ENCODE peak calls at places on chromosome 10, in six cellular contexts. One of them, this sample, is unnamed.
A peak's percentile ranks its signal among the peaks of the same experiment; 100 is the strongest.

GRCh38 chr10:97937928-97938327 is 88.3 kb downstream of the GOLGA7B start:
- DNase-seq in NB4: no peak
- DNase-seq in SK-N-SH: no peak
- DNase-seq in A549: no peak
- DNase-seq in WTC11: no peak
- DNase-seq in K562: no peak
- DNase-seq in this sample: no peak

GRCh38 chr10:130935051-130935450 is 376.5 kb downstream of the TCERG1L start:
- DNase-seq in SK-N-SH: no peak
- DNase-seq in A549: no peak
- DNase-seq in NB4: no peak
- DNase-seq in WTC11: no peak
- DNase-seq in K562: no peak
- DNase-seq in this sample: no peak

GRCh38 chr10:70359017-70359550 is 23.3 kb downstream of the LRRC20 start:
- DNase-seq in SK-N-SH: no peak
- DNase-seq in NB4: no peak
- DNase-seq in K562: no peak
- DNase-seq in A549: no peak
- DNase-seq in WTC11: no peak
- DNase-seq in this sample: no peak

GRCh38 chr10:75546004-75546403 is 114.6 kb downstream of the LRMDA start:
- DNase-seq in K562: no peak
- DNase-seq in SK-N-SH: no peak
- DNase-seq in WTC11: no peak
- DNase-seq in A549: no peak
- DNase-seq in NB4: no peak
- DNase-seq in this sample: no peak

GRCh38 chr10:75639726-75640125 is 208.3 kb downstream of the LRMDA start:
- DNase-seq in K562: no peak
- DNase-seq in NB4: no peak
- DNase-seq in A549: no peak
- DNase-seq in SK-N-SH: no peak
- DNase-seq in WTC11: no peak
- DNase-seq in this sample: no peak

GRCh38 chr10:113825791-113826190 is 28.1 kb downstream of the DCLRE1A start:
- DNase-seq in WTC11: no peak
- DNase-seq in NB4: no peak
- DNase-seq in K562: no peak
- DNase-seq in SK-N-SH: no peak
- DNase-seq in A549: no peak
- DNase-seq in this sample: no peak

GRCh38 chr10:62763155-62763554 is 41.4 kb upstream of the ADO start:
- DNase-seq in NB4: no peak
- DNase-seq in SK-N-SH: no peak
- DNase-seq in K562: no peak
- DNase-seq in A549: no peak
- DNase-seq in WTC11: no peak
- DNase-seq in this sample: no peak

GRCh38 chr10:126569513-126570447 is 100.7 kb downstream of the C10orf90 start:
- DNase-seq in K562: no peak
- DNase-seq in NB4: no peak
- DNase-seq in A549: no peak
- DNase-seq in SK-N-SH: no peak
- DNase-seq in WTC11: no peak
- DNase-seq in this sample: no peak

GRCh38 chr10:36256166-36256565 is 614.1 kb upstream of the FZD8 start:
- DNase-seq in WTC11: no peak
- DNase-seq in SK-N-SH: no peak
- DNase-seq in K562: no peak
- DNase-seq in A549: no peak
- DNase-seq in NB4: no peak
- DNase-seq in this sample: peak; percentile 40
- TF ChIP-seq MAX in WTC11: no peak
- TF ChIP-seq MAX in SK-N-SH: no peak
- TF ChIP-seq MAX in K562: no peak
- TF ChIP-seq MAX in A549: no peak
- TF ChIP-seq MAX in NB4: no peak
- TF ChIP-seq MAX in this sample: no peak

GRCh38 chr10:13739178-13739577 is 152.4 kb downstream of the PRPF18 start:
- DNase-seq in SK-N-SH: no peak
- DNase-seq in A549: no peak
- DNase-seq in K562: no peak
- DNase-seq in NB4: no peak
- DNase-seq in WTC11: no peak
- DNase-seq in this sample: no peak
- TF ChIP-seq MAX in SK-N-SH: no peak
- TF ChIP-seq MAX in A549: no peak
- TF ChIP-seq MAX in K562: no peak
- TF ChIP-seq MAX in NB4: no peak
- TF ChIP-seq MAX in WTC11: no peak
- TF ChIP-seq MAX in this sample: no peak

DNA sequence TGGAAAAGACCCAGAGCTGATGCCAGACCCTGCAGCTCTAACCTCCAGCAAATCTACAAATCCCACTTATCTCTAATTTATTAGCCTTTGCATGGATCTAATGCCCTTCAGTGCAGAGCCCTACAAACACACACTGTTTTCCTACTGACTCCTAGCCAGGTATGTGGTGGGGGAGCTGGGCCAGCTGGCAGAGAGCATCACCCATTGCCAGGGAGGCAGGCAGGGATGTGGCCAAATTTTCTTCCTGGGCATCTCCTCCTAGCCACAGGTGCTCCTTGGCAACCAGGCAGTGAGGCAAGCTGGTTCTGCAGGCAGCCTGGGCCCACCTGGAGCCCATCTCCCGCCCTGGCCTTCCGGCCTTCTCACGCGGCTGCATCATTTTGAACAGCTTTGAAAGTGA is 55.9 kb upstream of the EMX2 start:
- DNase-seq in A549: no peak
- DNase-seq in WTC11: no peak
- DNase-seq in NB4: no peak
- DNase-seq in SK-N-SH: no peak
- DNase-seq in K562: no peak
- DNase-seq in this sample: no peak
- TF ChIP-seq MAX in A549: no peak
- TF ChIP-seq MAX in WTC11: no peak
- TF ChIP-seq MAX in NB4: no peak
- TF ChIP-seq MAX in SK-N-SH: no peak
- TF ChIP-seq MAX in K562: no peak
- TF ChIP-seq MAX in this sample: no peak

GRCh38 chr10:931326-932318 is at the start of gene LARP4B:
- DNase-seq in K562: peak; percentile 96
- DNase-seq in SK-N-SH: peak; percentile 99
- DNase-seq in NB4: peak; percentile 99
- DNase-seq in WTC11: peak; percentile 95
- DNase-seq in A549: peak; percentile 92
- DNase-seq in this sample: peak; percentile 98

GRCh38 chr10:927131-927530 is 4.4 kb downstream of the LARP4B start:
- DNase-seq in K562: no peak
- DNase-seq in SK-N-SH: no peak
- DNase-seq in WTC11: no peak
- DNase-seq in NB4: no peak
- DNase-seq in A549: no peak
- DNase-seq in this sample: peak; percentile 37

GRCh38 chr10:932589-932988 is 1.1 kb upstream of the LARP4B start:
- DNase-seq in SK-N-SH: peak; percentile 39
- DNase-seq in WTC11: peak; percentile 28
- DNase-seq in A549: no peak
- DNase-seq in K562: no peak
- DNase-seq in NB4: no peak
- DNase-seq in this sample: no peak

GRCh38 chr10:930415-931325 is 835 bp downstream of the LARP4B start:
- DNase-seq in NB4: peak; percentile 56
- DNase-seq in WTC11: peak; percentile 59
- DNase-seq in SK-N-SH: peak; percentile 77
- DNase-seq in K562: peak; percentile 60
- DNase-seq in A549: peak; percentile 50
- DNase-seq in this sample: peak; percentile 54

DNA sequence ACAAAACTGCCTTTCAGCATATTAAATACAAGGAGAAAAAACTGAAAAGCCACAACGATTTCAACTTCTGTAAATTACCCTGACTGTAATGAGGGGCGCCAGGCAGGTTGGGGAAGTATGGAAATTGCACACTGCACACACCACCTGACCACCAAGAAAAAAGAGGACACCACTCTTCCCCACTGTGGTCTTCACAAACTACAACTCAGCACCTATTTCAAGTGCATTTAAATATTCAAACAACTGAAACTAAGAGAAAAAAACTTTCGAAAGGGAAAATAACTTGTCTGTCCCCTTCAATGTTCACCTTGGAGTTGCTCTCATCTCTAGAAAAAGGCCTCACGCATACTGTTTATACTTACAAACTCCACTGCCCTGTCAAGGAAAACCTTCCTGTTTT is 1.5 kb downstream of the LARP4B start:
- DNase-seq in WTC11: no peak
- DNase-seq in A549: no peak
- DNase-seq in K562: no peak
- DNase-seq in SK-N-SH: no peak
- DNase-seq in NB4: peak; percentile 81
- DNase-seq in this sample: no peak
- TF ChIP-seq MAX in WTC11: no peak
- TF ChIP-seq MAX in A549: no peak
- TF ChIP-seq MAX in K562: no peak
- TF ChIP-seq MAX in SK-N-SH: no peak
- TF ChIP-seq MAX in NB4: no peak
- TF ChIP-seq MAX in this sample: no peak

GRCh38 chr10:43078986-43079273 is 2.1 kb downstream of the RET start:
- DNase-seq in K562: peak; percentile 76
- DNase-seq in A549: peak; percentile 57
- DNase-seq in SK-N-SH: peak; percentile 86
- DNase-seq in WTC11: peak; percentile 88
- DNase-seq in NB4: peak; percentile 86
- DNase-seq in this sample: no peak
- TF ChIP-seq MAX in K562: no peak
- TF ChIP-seq MAX in A549: no peak
- TF ChIP-seq MAX in SK-N-SH: no peak
- TF ChIP-seq MAX in WTC11: no peak
- TF ChIP-seq MAX in NB4: peak; percentile 11
- TF ChIP-seq MAX in this sample: no peak

DNA sequence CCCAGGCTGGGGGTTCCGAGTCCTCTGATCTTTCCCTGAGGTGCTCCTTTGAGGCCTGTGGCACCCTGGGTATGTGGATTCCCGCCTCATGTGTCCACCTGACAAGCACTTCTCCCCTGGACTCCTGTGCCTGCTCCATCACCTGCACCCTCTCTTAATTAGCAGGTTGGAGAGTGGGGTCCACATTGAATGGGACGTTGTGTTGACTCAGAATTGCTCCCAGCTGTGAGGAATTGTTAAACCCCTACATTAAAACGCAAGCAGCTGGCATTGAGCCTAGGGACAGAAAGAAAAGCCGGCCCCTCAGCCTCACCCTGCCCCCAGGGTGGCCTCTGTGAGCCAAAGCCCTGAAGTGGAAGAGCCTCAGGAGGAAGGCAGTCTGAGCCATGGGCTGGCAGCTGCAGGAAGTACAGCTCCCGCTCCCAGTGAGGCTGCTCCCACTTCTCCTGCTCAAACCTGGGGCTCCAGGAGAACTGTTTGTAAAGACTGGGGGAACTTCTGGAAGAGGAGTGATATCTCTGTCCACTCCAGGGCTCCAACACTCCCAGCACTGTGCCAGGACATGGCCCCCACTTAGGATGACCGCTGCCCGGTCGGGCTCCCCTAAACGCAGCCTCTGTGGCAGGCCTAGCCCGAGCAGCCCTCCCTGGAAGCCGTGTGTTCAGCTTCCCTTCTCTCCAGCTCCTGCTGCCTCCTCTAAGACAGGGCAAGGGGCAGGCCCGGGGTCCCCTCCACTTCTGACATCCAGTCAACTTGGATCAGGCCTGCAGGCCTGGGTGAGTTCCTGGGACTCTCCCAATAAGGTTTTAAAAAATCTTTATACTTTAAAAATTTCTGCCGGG is 1.8 kb upstream of the OPN4 start:
- DNase-seq in A549: no peak
- DNase-seq in NB4: no peak
- DNase-seq in WTC11: peak; percentile 11
- DNase-seq in K562: no peak
- DNase-seq in SK-N-SH: peak; percentile 14
- DNase-seq in this sample: no peak
- TF ChIP-seq MAX in A549: no peak
- TF ChIP-seq MAX in NB4: no peak
- TF ChIP-seq MAX in WTC11: no peak
- TF ChIP-seq MAX in K562: no peak
- TF ChIP-seq MAX in SK-N-SH: no peak
- TF ChIP-seq MAX in this sample: no peak

DNA sequence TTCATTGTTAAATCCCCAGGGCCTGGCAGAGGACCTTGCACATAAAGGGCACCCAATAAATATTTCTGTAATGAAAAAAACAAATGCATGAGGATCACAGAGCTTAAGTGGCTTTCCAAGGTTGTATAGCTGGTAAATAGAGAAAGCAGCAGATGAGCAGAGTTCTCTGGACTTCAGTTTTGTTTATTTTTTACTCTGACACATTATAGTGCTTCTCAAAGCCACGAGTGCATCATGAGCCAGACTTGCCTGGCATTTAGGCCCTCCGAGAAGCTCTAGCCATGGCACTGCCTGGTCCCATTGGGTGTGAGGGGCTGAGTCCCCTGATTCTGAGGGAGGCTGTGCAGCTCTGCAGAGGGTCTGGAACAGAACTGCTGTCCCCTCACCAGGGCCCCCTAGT is 87.2 kb upstream of the ZNF32 start:
- DNase-seq in SK-N-SH: no peak
- DNase-seq in NB4: no peak
- DNase-seq in A549: no peak
- DNase-seq in WTC11: no peak
- DNase-seq in K562: no peak
- DNase-seq in this sample: no peak
- TF ChIP-seq MAX in SK-N-SH: no peak
- TF ChIP-seq MAX in NB4: no peak
- TF ChIP-seq MAX in A549: no peak
- TF ChIP-seq MAX in WTC11: no peak
- TF ChIP-seq MAX in K562: no peak
- TF ChIP-seq MAX in this sample: no peak

DNA sequence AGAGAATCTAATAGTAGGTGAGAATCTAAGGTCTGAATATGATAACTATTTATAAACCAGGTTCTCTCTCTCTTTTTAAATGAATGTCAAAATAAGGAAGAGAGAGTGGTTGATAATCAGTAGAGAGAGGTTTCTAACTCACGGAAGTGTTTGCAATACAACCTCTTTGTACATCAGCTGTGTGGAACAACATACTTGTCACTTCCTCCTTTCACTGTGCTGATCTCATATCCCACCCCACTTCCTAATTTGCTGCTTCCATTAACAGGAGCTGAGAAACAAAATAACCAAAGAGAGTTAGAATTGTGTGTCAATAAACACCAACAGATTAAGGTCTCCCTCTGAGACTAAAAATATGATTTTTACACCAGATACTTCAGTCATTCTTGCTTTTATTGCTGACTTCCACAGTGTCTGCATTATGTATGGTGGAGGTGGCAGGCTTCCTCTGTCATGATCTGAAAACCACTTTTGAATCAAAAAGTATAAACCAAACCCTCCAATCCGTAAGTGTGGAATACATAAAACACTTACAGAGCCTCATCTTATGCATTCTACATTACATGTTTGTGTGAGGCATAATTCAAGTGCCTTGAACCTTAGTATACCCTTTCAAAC is 25.0 kb downstream of the CACUL1 start:
- DNase-seq in SK-N-SH: no peak
- DNase-seq in NB4: peak; percentile 78
- DNase-seq in K562: no peak
- DNase-seq in WTC11: no peak
- DNase-seq in A549: no peak
- DNase-seq in this sample: peak; percentile 67
- TF ChIP-seq MAX in SK-N-SH: no peak
- TF ChIP-seq MAX in NB4: peak; percentile 19
- TF ChIP-seq MAX in K562: no peak
- TF ChIP-seq MAX in WTC11: no peak
- TF ChIP-seq MAX in A549: no peak
- TF ChIP-seq MAX in this sample: no peak

GRCh38 chr10:94602729-94603515 is 57.3 kb downstream of the HELLS start:
- DNase-seq in WTC11: no peak
- DNase-seq in A549: no peak
- DNase-seq in NB4: no peak
- DNase-seq in SK-N-SH: no peak
- DNase-seq in K562: no peak
- DNase-seq in this sample: peak; percentile 89
- TF ChIP-seq MAX in WTC11: no peak
- TF ChIP-seq MAX in A549: no peak
- TF ChIP-seq MAX in NB4: no peak
- TF ChIP-seq MAX in SK-N-SH: no peak
- TF ChIP-seq MAX in K562: no peak
- TF ChIP-seq MAX in this sample: no peak